ENCODE peak calls at places on chromosomes 16 and 17, in seven cellular contexts. One of them, this sample, is unnamed.

GRCh38 chr16:79429276-79430128 is 171.0 kb downstream of the MAF start:
- DNase-seq in AG04450: no peak
- DNase-seq in prostate gland: no peak
- DNase-seq in heart left ventricle: no peak
- DNase-seq in PC-9: no peak
- DNase-seq in ovary: peak; percentile 29
- DNase-seq in body of pancreas: no peak
- DNase-seq in this sample: no peak

GRCh38 chr16:19228575-19228974 is 57.0 kb upstream of the CLEC19A start:
- DNase-seq in AG04450: no peak
- DNase-seq in prostate gland: no peak
- DNase-seq in heart left ventricle: no peak
- DNase-seq in PC-9: no peak
- DNase-seq in ovary: no peak
- DNase-seq in body of pancreas: no peak
- DNase-seq in this sample: no peak

GRCh38 chr16:22948603-22949368 is 134.8 kb downstream of the HS3ST2 start:
- DNase-seq in AG04450: peak; percentile 2
- DNase-seq in prostate gland: peak; percentile 48
- DNase-seq in heart left ventricle: no peak
- DNase-seq in PC-9: peak; percentile 62
- DNase-seq in ovary: peak; percentile 20
- DNase-seq in body of pancreas: peak; percentile 66
- DNase-seq in this sample: no peak

GRCh38 chr16:48949636-48950035 is 332.0 kb downstream of the CBLN1 start:
- DNase-seq in AG04450: no peak
- DNase-seq in prostate gland: no peak
- DNase-seq in heart left ventricle: no peak
- DNase-seq in PC-9: no peak
- DNase-seq in ovary: no peak
- DNase-seq in body of pancreas: no peak
- DNase-seq in this sample: no peak

GRCh38 chr16:57620316-57621231 is 7.9 kb upstream of the ADGRG1 start:
- DNase-seq in AG04450: no peak
- DNase-seq in prostate gland: peak; percentile 86
- DNase-seq in heart left ventricle: peak; percentile 49
- DNase-seq in PC-9: peak; percentile 78
- DNase-seq in ovary: no peak
- DNase-seq in body of pancreas: peak; percentile 76
- DNase-seq in this sample: no peak

GRCh38 chr16:2748757-2749455 is 3.5 kb upstream of the SRRM2 start:
- DNase-seq in AG04450: no peak
- DNase-seq in prostate gland: no peak
- DNase-seq in heart left ventricle: no peak
- DNase-seq in PC-9: no peak
- DNase-seq in ovary: no peak
- DNase-seq in body of pancreas: peak; percentile 60
- DNase-seq in this sample: no peak

GRCh38 chr17:78154903-78155811 is 9.0 kb downstream of the C17orf99 start:
- DNase-seq in AG04450: no peak
- DNase-seq in prostate gland: no peak
- DNase-seq in heart left ventricle: no peak
- DNase-seq in PC-9: no peak
- DNase-seq in ovary: no peak
- DNase-seq in body of pancreas: no peak
- DNase-seq in this sample: no peak

GRCh38 chr16:74448990-74449389 is 27.7 kb upstream of the CLEC18B start:
- DNase-seq in AG04450: peak; percentile 78
- DNase-seq in prostate gland: no peak
- DNase-seq in heart left ventricle: peak; percentile 66
- DNase-seq in PC-9: peak; percentile 63
- DNase-seq in ovary: peak; percentile 79
- DNase-seq in body of pancreas: peak; percentile 45
- DNase-seq in this sample: no peak

GRCh38 chr16:66115373-66115772 is 251.1 kb upstream of the CDH5 start:
- DNase-seq in AG04450: no peak
- DNase-seq in prostate gland: no peak
- DNase-seq in heart left ventricle: no peak
- DNase-seq in PC-9: no peak
- DNase-seq in ovary: no peak
- DNase-seq in body of pancreas: no peak
- DNase-seq in this sample: no peak

GRCh38 chr17:40522961-40523310 is 21.5 kb upstream of the TNS4 start:
- DNase-seq in AG04450: no peak
- DNase-seq in prostate gland: no peak
- DNase-seq in heart left ventricle: no peak
- DNase-seq in PC-9: no peak
- DNase-seq in ovary: no peak
- DNase-seq in body of pancreas: no peak
- DNase-seq in this sample: no peak

GRCh38 chr17:33209671-33210070 is 83.4 kb downstream of the ASIC2 start:
- DNase-seq in AG04450: no peak
- DNase-seq in prostate gland: no peak
- DNase-seq in heart left ventricle: no peak
- DNase-seq in PC-9: no peak
- DNase-seq in ovary: no peak
- DNase-seq in body of pancreas: no peak
- DNase-seq in this sample: no peak

GRCh38 chr17:5044630-5045029 is 9.4 kb upstream of the SLC52A1 start:
- DNase-seq in AG04450: no peak
- DNase-seq in prostate gland: no peak
- DNase-seq in heart left ventricle: no peak
- DNase-seq in PC-9: peak; percentile 31
- DNase-seq in ovary: no peak
- DNase-seq in body of pancreas: no peak
- DNase-seq in this sample: no peak

GRCh38 chr17:5045496-5045895 is 10.3 kb upstream of the SLC52A1 start:
- DNase-seq in AG04450: no peak
- DNase-seq in prostate gland: no peak
- DNase-seq in heart left ventricle: no peak
- DNase-seq in PC-9: no peak
- DNase-seq in ovary: no peak
- DNase-seq in body of pancreas: no peak
- DNase-seq in this sample: no peak

GRCh38 chr17:5049314-5049819 is 14.1 kb upstream of the SLC52A1 start:
- DNase-seq in AG04450: no peak
- DNase-seq in prostate gland: no peak
- DNase-seq in heart left ventricle: no peak
- DNase-seq in PC-9: no peak
- DNase-seq in ovary: no peak
- DNase-seq in body of pancreas: no peak
- DNase-seq in this sample: no peak

GRCh38 chr17:5050281-5050680 is 15.1 kb upstream of the SLC52A1 start:
- DNase-seq in AG04450: no peak
- DNase-seq in prostate gland: no peak
- DNase-seq in heart left ventricle: no peak
- DNase-seq in PC-9: no peak
- DNase-seq in ovary: no peak
- DNase-seq in body of pancreas: no peak
- DNase-seq in this sample: no peak

GRCh38 chr17:5047446-5047845 is 12.2 kb upstream of the SLC52A1 start:
- DNase-seq in AG04450: no peak
- DNase-seq in prostate gland: no peak
- DNase-seq in heart left ventricle: no peak
- DNase-seq in PC-9: no peak
- DNase-seq in ovary: no peak
- DNase-seq in body of pancreas: no peak
- DNase-seq in this sample: no peak
- H3K27ac ChIP-seq in AG04450: no peak overlapping the region
- H3K27ac ChIP-seq in prostate gland: no peak overlapping the region
- H3K27ac ChIP-seq in heart left ventricle: no peak overlapping the region
- H3K27ac ChIP-seq in PC-9: no peak overlapping the region
- H3K27ac ChIP-seq in ovary: no peak overlapping the region
- H3K27ac ChIP-seq in body of pancreas: no peak overlapping the region
- H3K27ac ChIP-seq in this sample: no peak overlapping the region

GRCh38 chr16:67188798-67189197 is 1.1 kb downstream of the EXOC3L1 start:
- DNase-seq in AG04450: no peak
- DNase-seq in prostate gland: no peak
- DNase-seq in heart left ventricle: no peak
- DNase-seq in PC-9: no peak
- DNase-seq in ovary: no peak
- DNase-seq in body of pancreas: no peak
- DNase-seq in this sample: no peak
- TF ChIP-seq CTCF in AG04450: no peak
- TF ChIP-seq CTCF in prostate gland: no peak
- TF ChIP-seq CTCF in heart left ventricle: no peak
- TF ChIP-seq CTCF in PC-9: no peak
- TF ChIP-seq CTCF in ovary: no peak
- TF ChIP-seq CTCF in body of pancreas: no peak
- TF ChIP-seq CTCF in this sample: no peak

GRCh38 chr17:34383225-34383615 is 20.2 kb upstream of the CCL1 start:
- DNase-seq in AG04450: no peak
- DNase-seq in prostate gland: no peak
- DNase-seq in heart left ventricle: no peak
- DNase-seq in PC-9: no peak
- DNase-seq in ovary: no peak
- DNase-seq in body of pancreas: no peak
- DNase-seq in this sample: no peak
- H3K27ac ChIP-seq in AG04450: no peak overlapping the region
- H3K27ac ChIP-seq in prostate gland: no peak overlapping the region
- H3K27ac ChIP-seq in heart left ventricle: no peak overlapping the region
- H3K27ac ChIP-seq in PC-9: no peak overlapping the region
- H3K27ac ChIP-seq in ovary: no peak overlapping the region
- H3K27ac ChIP-seq in body of pancreas: no peak overlapping the region
- H3K27ac ChIP-seq in this sample: no peak overlapping the region

GRCh38 chr16:29816694-29817441 is 916 bp downstream of the PAGR1 start:
- DNase-seq in AG04450: no peak
- DNase-seq in prostate gland: peak; percentile 55
- DNase-seq in heart left ventricle: peak; percentile 85
- DNase-seq in PC-9: peak; percentile 86
- DNase-seq in ovary: peak; percentile 66
- DNase-seq in body of pancreas: peak; percentile 75
- DNase-seq in this sample: peak; percentile 73
- TF ChIP-seq CTCF in AG04450: peak; percentile 37
- TF ChIP-seq CTCF in prostate gland: no peak
- TF ChIP-seq CTCF in heart left ventricle: no peak
- TF ChIP-seq CTCF in PC-9: no peak
- TF ChIP-seq CTCF in ovary: no peak
- TF ChIP-seq CTCF in body of pancreas: no peak
- TF ChIP-seq CTCF in this sample: no peak

DNA sequence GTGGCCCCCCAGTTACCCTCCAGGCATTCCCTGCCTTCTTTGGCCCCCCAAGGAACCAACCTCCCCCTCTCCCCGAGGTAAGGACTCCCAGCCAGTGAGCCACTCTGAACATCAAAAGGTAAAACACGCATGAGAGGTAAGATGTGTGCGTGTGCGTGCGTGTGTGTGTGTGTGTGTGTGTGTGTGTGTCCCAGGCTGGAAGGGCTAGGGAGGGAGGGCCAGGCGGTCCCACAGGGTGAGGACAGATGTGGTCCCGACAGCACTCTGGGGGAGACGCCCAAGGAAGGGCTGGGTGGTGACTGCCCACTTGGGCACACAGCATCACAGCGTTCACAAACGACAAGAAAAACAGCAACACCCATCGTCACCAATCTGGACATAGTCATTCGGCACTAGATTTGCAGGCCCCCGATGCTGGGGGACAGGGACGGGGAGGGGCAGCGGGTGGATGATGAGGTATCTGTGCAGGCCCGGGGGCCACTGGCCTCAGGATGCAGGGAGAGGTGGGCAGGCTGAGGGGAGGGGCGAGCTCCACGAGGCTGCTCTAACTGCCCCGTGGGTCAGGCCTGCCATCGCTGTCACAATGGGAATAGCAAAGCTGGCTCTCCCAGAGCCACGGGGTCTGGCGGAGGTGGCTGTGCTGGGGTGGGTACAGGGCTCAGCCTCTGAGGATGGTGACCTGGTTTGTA is 16.3 kb downstream of the MNT start:
- DNase-seq in AG04450: no peak
- DNase-seq in prostate gland: no peak
- DNase-seq in heart left ventricle: no peak
- DNase-seq in PC-9: no peak
- DNase-seq in ovary: no peak
- DNase-seq in body of pancreas: no peak
- DNase-seq in this sample: no peak
- H3K27ac ChIP-seq in AG04450: no peak overlapping the region
- H3K27ac ChIP-seq in prostate gland: peak overlapping the region; percentile 78
- H3K27ac ChIP-seq in heart left ventricle: no peak overlapping the region
- H3K27ac ChIP-seq in PC-9: no peak overlapping the region
- H3K27ac ChIP-seq in ovary: no peak overlapping the region
- H3K27ac ChIP-seq in body of pancreas: no peak overlapping the region
- H3K27ac ChIP-seq in this sample: no peak overlapping the region

DNA sequence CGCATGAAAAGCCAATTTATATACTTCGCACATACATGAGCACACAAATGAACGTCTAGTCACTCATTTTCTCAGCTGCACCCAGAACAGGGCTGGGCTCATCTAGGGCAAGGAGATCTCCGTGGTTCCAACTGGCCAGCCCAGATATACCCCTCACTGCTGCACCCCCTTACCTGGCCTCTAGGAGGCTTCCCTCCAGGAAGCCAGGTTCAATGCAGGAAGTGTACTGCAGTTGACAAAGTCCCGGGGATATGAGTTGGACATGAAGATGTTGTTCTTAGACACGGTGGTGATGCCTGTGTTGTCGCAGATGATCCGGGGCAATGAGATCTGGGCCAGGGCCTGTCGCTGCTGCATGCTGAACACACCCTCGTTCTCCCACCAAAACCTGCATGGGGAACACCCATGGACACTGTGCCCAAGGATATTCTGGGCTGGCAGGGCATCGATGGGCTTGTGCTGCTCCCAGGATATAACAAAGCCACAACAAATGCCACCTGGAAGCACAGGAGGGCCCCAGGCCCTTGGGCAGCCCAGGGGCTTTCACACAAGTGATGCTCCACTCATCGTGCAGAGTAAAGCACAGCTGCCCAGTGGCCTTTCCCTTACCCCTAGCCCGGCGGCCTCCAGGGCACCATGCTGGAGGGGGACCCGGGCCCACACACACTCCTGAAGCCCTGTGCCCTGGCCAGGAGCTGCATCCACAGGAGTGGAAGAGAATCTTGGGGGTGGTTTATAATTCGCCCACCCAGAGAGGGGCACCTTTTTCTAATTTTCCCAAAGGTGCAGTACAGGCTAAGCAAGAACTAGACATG is 10.1 kb downstream of the MPO start:
- DNase-seq in AG04450: no peak
- DNase-seq in prostate gland: no peak
- DNase-seq in heart left ventricle: no peak
- DNase-seq in PC-9: no peak
- DNase-seq in ovary: no peak
- DNase-seq in body of pancreas: no peak
- DNase-seq in this sample: no peak
- TF ChIP-seq CTCF in AG04450: no peak
- TF ChIP-seq CTCF in prostate gland: no peak
- TF ChIP-seq CTCF in heart left ventricle: no peak
- TF ChIP-seq CTCF in PC-9: peak; percentile 62
- TF ChIP-seq CTCF in ovary: no peak
- TF ChIP-seq CTCF in body of pancreas: no peak
- TF ChIP-seq CTCF in this sample: no peak

GRCh38 chr17:17552351-17553216 is 38.9 kb downstream of the PEMT start:
- DNase-seq in AG04450: no peak
- DNase-seq in prostate gland: no peak
- DNase-seq in heart left ventricle: peak; percentile 57
- DNase-seq in PC-9: no peak
- DNase-seq in ovary: no peak
- DNase-seq in body of pancreas: no peak
- DNase-seq in this sample: no peak
- H3K27ac ChIP-seq in AG04450: no peak overlapping the region
- H3K27ac ChIP-seq in prostate gland: no peak overlapping the region
- H3K27ac ChIP-seq in heart left ventricle: peak overlapping the region; percentile 59
- H3K27ac ChIP-seq in PC-9: no peak overlapping the region
- H3K27ac ChIP-seq in ovary: no peak overlapping the region
- H3K27ac ChIP-seq in body of pancreas: no peak overlapping the region
- H3K27ac ChIP-seq in this sample: no peak overlapping the region